ENCODE peak calls at places on chromosomes 5 and 9, in five cellular contexts. K, R, I, B and H are unnamed samples.
A peak's percentile ranks its signal among the peaks of the same experiment; 100 is the strongest.

GRCh38 chr9:79660615-79661014 is 88.8 kb downstream of the TLE4 start:
- DNase-seq in K (no peak), R (no peak), I (no peak), B (no peak), H (no peak)

GRCh38 chr5:95804765-95805539 is 17.6 kb downstream of the GLRX start:
- DNase-seq in K (no peak), R (no peak), I (no peak), B (no peak), H (no peak)

GRCh38 chr5:156178117-156178516 is 148.8 kb upstream of the SGCD start:
- DNase-seq in B (no peak), I (no peak), K (no peak), R (no peak), H (peak; percentile 71)

GRCh38 chr5:149561848-149562247 is 10.6 kb upstream of the CSNK1A1 start:
- DNase-seq in R (no peak), I (no peak), K (no peak), B (no peak), H (no peak)

GRCh38 chr9:16721972-16722371 is 148.5 kb downstream of the BNC2 start:
- DNase-seq in K (no peak), B (no peak), R (peak; percentile 37), I (no peak), H (peak; percentile 69)

GRCh38 chr5:113524927-113525326 is 11.4 kb downstream of the YTHDC2 start:
- DNase-seq in B (no peak), R (no peak), K (no peak), I (peak; percentile 62), H (no peak)

GRCh38 chr5:125551797-125552196 is 805.4 kb upstream of the ZNF608 start:
- DNase-seq in B (no peak), R (no peak), K (no peak), I (no peak), H (no peak)

GRCh38 chr5:65037845-65038815 is 269.4 kb downstream of the CWC27 start:
- DNase-seq in B (no peak), R (no peak), I (no peak), K (no peak), H (peak; percentile 13)

GRCh38 chr9:108156270-108156998 is 666.9 kb upstream of the KLF4 start:
- DNase-seq in I (no peak), B (no peak), R (no peak), K (no peak), H (no peak)

GRCh38 chr9:87540444-87541105 is 42.9 kb downstream of the DAPK1 start:
- DNase-seq in I (no peak), K (no peak), R (no peak), B (no peak), H (no peak)

GRCh38 chr5:157137691-157138090 is 5.0 kb downstream of the MED7 start:
- DNase-seq in K (no peak), I (no peak), R (no peak), B (no peak), H (no peak)

GRCh38 chr5:36705055-36705454 is 98.6 kb downstream of the SLC1A3 start:
- DNase-seq in B (no peak), I (no peak), R (no peak), K (no peak), H (no peak)

GRCh38 chr9:38000332-38000731 is 68.7 kb downstream of the SHB start:
- DNase-seq in B (peak; percentile 43), K (no peak), I (no peak), R (no peak), H (no peak)

GRCh38 chr9:133286523-133286922 is 11.5 kb upstream of the ABO start:
- DNase-seq in I (no peak), R (no peak), K (no peak), B (no peak), H (no peak)

GRCh38 chr5:126519637-126520592 is 75.1 kb downstream of the ALDH7A1 start:
- DNase-seq in I (no peak), R (no peak), K (no peak), B (no peak), H (peak; percentile 52)